ENCODE peak calls at places on chromosome 2, in five cellular contexts. Z is AG04450; Q is CD8-positive, alpha-beta T cell; B is K562; I is adrenal gland. X is an unnamed sample. For H3K27me3, the result is how much of the 10 kb centered on the place peaks cover.

GRCh38 chr2:134792147-134792546 is 46.3 kb upstream of the ACMSD start:
- DNase-seq in Z (no peak), Q (no peak), B (no peak), I (no peak), X (no peak)

GRCh38 chr2:52934354-52934898 is 833.2 kb upstream of the CHAC2 start:
- DNase-seq in Z (peak), Q (no peak), B (no peak), I (no peak), X (no peak)

GRCh38 chr2:134020608-134021007 is 233.3 kb upstream of the MGAT5 start:
- DNase-seq in Z (no peak), Q (no peak), B (no peak), I (no peak), X (no peak)

GRCh38 chr2:69601179-69601612 is 42.3 kb downstream of the AAK1 start:
- DNase-seq in Z (peak), Q (no peak), B (peak), I (no peak), X (peak)

GRCh38 chr2:196675963-196676362 is 36.4 kb downstream of the CCDC150 start:
- DNase-seq in Z (no peak), Q (no peak), B (no peak), I (no peak), X (no peak)

GRCh38 chr2:157307021-157307420 is 18.6 kb downstream of the ERMN start:
- DNase-seq in Z (no peak), Q (no peak), B (no peak), I (no peak), X (no peak)

GRCh38 chr2:24853996-24854395 is 60.8 kb downstream of the CENPO start:
- DNase-seq in Z (no peak), Q (no peak), B (peak), I (no peak), X (no peak)

GRCh38 chr2:64063924-64064331 is 44.7 kb upstream of the VPS54 start:
- DNase-seq in Z (peak), Q (no peak), B (peak), I (no peak), X (no peak)

GRCh38 chr2:20635698-20636584 is 15.0 kb downstream of the HS1BP3 start:
- DNase-seq in Z (peak), Q (no peak), B (peak), I (peak), X (peak)

GRCh38 chr2:96097441-96097840 is 18.9 kb downstream of the ADRA2B start:
- DNase-seq in Z (no peak), Q (no peak), B (no peak), I (no peak), X (no peak)

GRCh38 chr2:96099861-96100798 is 16.2 kb downstream of the ADRA2B start:
- DNase-seq in Z (no peak), Q (no peak), B (no peak), I (peak), X (no peak)

GRCh38 chr2:96100893-96101304 is 15.5 kb downstream of the ADRA2B start:
- DNase-seq in Z (no peak), Q (no peak), B (no peak), I (peak), X (no peak)

GRCh38 chr2:96098900-96099590 is 17.3 kb downstream of the ADRA2B start:
- DNase-seq in Z (no peak), Q (no peak), B (no peak), I (peak), X (no peak)

GRCh38 chr2:96097951-96098823 is 18.2 kb downstream of the ADRA2B start:
- DNase-seq in Z (no peak), Q (no peak), B (no peak), I (peak), X (no peak)
- TF ChIP-seq CTCF in Z (no peak), Q (no peak), B (no peak), I (no peak), X (no peak)

GRCh38 chr2:41483221-41483620 is 564.6 kb upstream of the PKDCC start:
- DNase-seq in Z (no peak), Q (no peak), B (no peak), I (no peak), X (no peak)
- H3K4me3 ChIP-seq in Z (no peak), Q (no peak), B (no peak), I (no peak), X (no peak)

GRCh38 chr2:219476605-219477578 is 21.8 kb upstream of the GMPPA start:
- DNase-seq in Z (no peak), Q (no peak), B (peak), I (no peak), X (peak)
- H3K27me3 ChIP-seq in Z (under half), Q (under half), B (under half), I (under half), X (under half)

GRCh38 chr2:138711812-138712211 is 68.4 kb downstream of the NXPH2 start:
- DNase-seq in Z (no peak), Q (no peak), B (no peak), I (no peak), X (no peak)

GRCh38 chr2:138716183-138716582 is 64.0 kb downstream of the NXPH2 start:
- DNase-seq in Z (no peak), Q (no peak), B (no peak), I (no peak), X (no peak)

GRCh38 chr2:138713509-138713908 is 66.7 kb downstream of the NXPH2 start:
- DNase-seq in Z (no peak), Q (no peak), B (no peak), I (no peak), X (no peak)

GRCh38 chr2:138712212-138712979 is 67.8 kb downstream of the NXPH2 start:
- DNase-seq in Z (no peak), Q (no peak), B (no peak), I (no peak), X (no peak)

GRCh38 chr2:138713069-138713496 is 67.1 kb downstream of the NXPH2 start:
- DNase-seq in Z (no peak), Q (no peak), B (no peak), I (no peak), X (no peak)
- TF ChIP-seq CTCF in Z (no peak), Q (no peak), B (no peak), I (no peak), X (no peak)

GRCh38 chr2:231483398-231484329 is 19.4 kb upstream of the NCL start:
- DNase-seq in Z (no peak), Q (peak), B (no peak), I (no peak), X (peak)
- H3K4me3 ChIP-seq in Z (peak), Q (peak), B (no peak), I (no peak), X (no peak)

GRCh38 chr2:122027510-122028217 is 272.2 kb downstream of the TSN start:
- DNase-seq in Z (no peak), Q (no peak), B (no peak), I (no peak), X (no peak)
- H3K27me3 ChIP-seq in Z (under half), Q (under half), B (under half), I (under half), X (under half)

DNA sequence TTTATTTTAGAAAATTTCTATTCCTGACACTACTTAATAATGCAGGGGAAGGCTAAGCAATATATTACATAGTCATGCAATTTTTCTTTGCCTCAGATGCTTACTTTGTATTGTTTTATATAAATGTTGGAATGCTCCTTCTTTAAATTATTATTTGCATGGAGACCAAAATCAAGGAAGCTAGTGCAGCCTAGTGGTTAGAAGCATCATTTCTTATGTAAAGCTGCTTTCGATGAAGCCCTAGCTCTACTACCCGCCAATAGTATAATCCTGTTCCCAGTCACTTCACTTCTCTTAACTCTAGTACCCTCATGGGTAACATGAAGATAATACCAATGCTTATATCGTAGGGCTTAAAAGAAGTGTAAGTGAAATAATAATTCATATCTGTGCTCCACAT is 198.9 kb downstream of the LRATD1 start:
- DNase-seq in Z (no peak), Q (no peak), B (no peak), I (no peak), X (no peak)
- TF ChIP-seq CTCF in Z (peak), Q (no peak), B (no peak), I (no peak), X (no peak)

GRCh38 chr2:26273501-26273900 is 28.8 kb downstream of the HADHB start:
- DNase-seq in Z (no peak), Q (no peak), B (no peak), I (no peak), X (no peak)
- H3K4me3 ChIP-seq in Z (no peak), Q (no peak), B (no peak), I (no peak), X (no peak)

GRCh38 chr2:108923736-108924443 is 65.1 kb downstream of the EDAR start:
- DNase-seq in Z (no peak), Q (no peak), B (no peak), I (no peak), X (no peak)
- H3K27me3 ChIP-seq in Z (half or more), Q (under half), B (half or more), I (under half), X (under half)